ENCODE peak calls at places on chromosomes 6 and 20, in eight cellular contexts. A is CD4-positive, alpha-beta memory T cell; U is body of pancreas; I is GM23248; G is H1; H is HL-60; B is psoas muscle; L is fibroblast of lung. W is an unnamed sample.

GRCh38 chr6:136016228-136017225 is 165.0 kb downstream of the PDE7B start:
- DNase-seq in A (no peak), U (no peak), L (no peak), B (no peak), G (no peak), H (no peak), I (peak; percentile 48), W (no peak)

GRCh38 chr6:125307964-125308615 is 6.3 kb upstream of the HDDC2 start:
- DNase-seq in B (no peak), A (no peak), I (no peak), L (no peak), G (no peak), U (no peak), H (no peak), W (no peak)

GRCh38 chr20:237479-237878 is 10.4 kb downstream of the DEFB129 start:
- DNase-seq in U (no peak), A (no peak), B (no peak), L (no peak), I (peak; percentile 1), G (no peak), H (peak; percentile 82), W (no peak)

GRCh38 chr6:109456710-109457595 is 1.4 kb upstream of the MICAL1 start:
- DNase-seq in L (peak; percentile 59), U (no peak), H (no peak), B (peak; percentile 76), G (no peak), A (no peak), I (peak; percentile 94), W (no peak)

GRCh38 chr6:24431045-24431451 is 28.3 kb downstream of the MRS2 start:
- DNase-seq in B (no peak), H (peak; percentile 45), U (no peak), G (no peak), A (peak; percentile 33), L (peak; percentile 34), I (peak; percentile 65), W (peak; percentile 53)

GRCh38 chr6:145349950-145350510 is 385.3 kb downstream of the EPM2A start:
- DNase-seq in G (no peak), U (no peak), A (no peak), I (no peak), B (no peak), H (no peak), L (no peak), W (no peak)

GRCh38 chr6:24255676-24256075 is 102.2 kb downstream of the DCDC2 start:
- DNase-seq in H (no peak), B (no peak), L (no peak), U (no peak), I (no peak), A (no peak), G (no peak), W (no peak)

GRCh38 chr6:11429577-11429976 is 108.0 kb upstream of the TMEM170B start:
- DNase-seq in H (no peak), L (peak; percentile 63), U (no peak), B (no peak), A (no peak), G (no peak), I (no peak), W (no peak)

GRCh38 chr6:104705095-104705707 is 154.5 kb downstream of the HACE1 start:
- DNase-seq in A (peak; percentile 56), B (no peak), H (peak; percentile 88), L (peak; percentile 89), G (no peak), U (no peak), I (peak; percentile 57), W (no peak)

GRCh38 chr6:42929928-42930360 is 664 bp downstream of the CNPY3 start:
- DNase-seq in I (peak; percentile 87), H (peak; percentile 91), A (no peak), U (peak; percentile 33), G (no peak), L (peak; percentile 78), B (no peak), W (no peak)

GRCh38 chr6:38012573-38012972 is 193.0 kb downstream of the ZFAND3 start:
- DNase-seq in U (no peak), L (peak; percentile 59), H (peak; percentile 30), A (no peak), G (peak; percentile 48), B (no peak), I (peak; percentile 71), W (no peak)

GRCh38 chr6:55082021-55082420 is 92.3 kb upstream of the HCRTR2 start:
- DNase-seq in G (no peak), H (no peak), L (no peak), A (no peak), I (no peak), B (no peak), U (no peak), W (no peak)

GRCh38 chr6:128538763-128539162 is 18.4 kb upstream of the PTPRK start:
- DNase-seq in B (no peak), L (peak; percentile 11), A (no peak), G (no peak), H (no peak), I (peak; percentile 51), U (no peak), W (no peak)

GRCh38 chr20:25279403-25279802 is 31.5 kb downstream of the PYGB start:
- DNase-seq in L (peak; percentile 14), A (no peak), G (no peak), I (no peak), U (no peak), H (no peak), B (no peak), W (no peak)

GRCh38 chr6:170027111-170028043 is 263.5 kb downstream of the DLL1 start:
- DNase-seq in U (peak; percentile 9), L (no peak), I (peak; percentile 43), H (no peak), G (no peak), A (no peak), B (no peak), W (no peak)

GRCh38 chr20:3515379-3516175 is 44.8 kb downstream of the ATRN start:
- DNase-seq in B (no peak), I (no peak), H (no peak), U (no peak), A (no peak), L (peak; percentile 45), G (no peak), W (no peak)

GRCh38 chr20:53409177-53409576 is 184.5 kb downstream of the ZNF217 start:
- DNase-seq in H (no peak), U (no peak), A (no peak), I (peak; percentile 51), B (no peak), G (no peak), L (peak; percentile 4), W (no peak)

GRCh38 chr6:37146735-37147157 is 23.2 kb upstream of the PIM1 start:
- DNase-seq in G (no peak), H (no peak), L (no peak), U (no peak), B (no peak), I (no peak), A (no peak), W (no peak)

GRCh38 chr6:54856137-54856536 is 9.6 kb downstream of the FAM83B start:
- DNase-seq in U (no peak), B (no peak), I (no peak), A (no peak), L (no peak), G (no peak), H (no peak), W (no peak)

GRCh38 chr6:42411431-42411830 is 40.3 kb downstream of the TRERF1 start:
- DNase-seq in A (no peak), B (no peak), H (no peak), L (no peak), G (no peak), I (no peak), U (no peak), W (no peak)

GRCh38 chr6:105022416-105022815 is 65.5 kb downstream of the LIN28B start:
- DNase-seq in U (no peak), H (no peak), A (no peak), L (no peak), B (no peak), I (no peak), G (no peak), W (no peak)

GRCh38 chr20:32780278-32780677 is 18.1 kb downstream of the DNMT3B start:
- DNase-seq in A (no peak), L (no peak), H (no peak), B (no peak), U (no peak), I (no peak), G (no peak), W (no peak)
- H3K27ac ChIP-seq in A (no peak overlapping the region), L (no peak overlapping the region), H (no peak overlapping the region), B (no peak overlapping the region), U (no peak overlapping the region), I (no peak overlapping the region), G (peak overlapping the region; percentile 73), W (no peak overlapping the region)

DNA sequence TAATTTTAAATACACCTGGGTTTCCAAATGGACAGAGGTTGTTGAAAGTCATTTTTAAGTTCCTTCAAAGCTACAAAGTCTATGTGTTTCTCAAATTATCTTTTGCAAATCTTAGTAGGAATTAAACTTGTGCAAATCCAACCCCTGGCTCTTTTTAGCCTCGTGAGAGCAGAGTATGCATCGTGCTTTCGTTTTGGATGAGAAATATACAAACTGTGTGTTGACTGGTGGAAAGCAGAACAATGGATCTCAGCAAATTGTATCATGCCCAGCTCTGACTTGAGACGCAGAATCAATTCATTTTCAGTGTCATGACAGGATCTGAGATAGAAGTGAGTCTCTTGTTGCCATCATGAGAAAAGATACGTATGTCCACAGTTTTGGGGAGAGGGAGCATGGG is 542.4 kb upstream of the FLRT3 start:
- DNase-seq in U (no peak), B (no peak), G (no peak), I (no peak), A (no peak), L (peak; percentile 3), H (no peak), W (no peak)
- H3K27ac ChIP-seq in U (no peak overlapping the region), B (no peak overlapping the region), G (no peak overlapping the region), I (peak overlapping the region; percentile 75), A (no peak overlapping the region), L (no peak overlapping the region), H (no peak overlapping the region), W (no peak overlapping the region)

DNA sequence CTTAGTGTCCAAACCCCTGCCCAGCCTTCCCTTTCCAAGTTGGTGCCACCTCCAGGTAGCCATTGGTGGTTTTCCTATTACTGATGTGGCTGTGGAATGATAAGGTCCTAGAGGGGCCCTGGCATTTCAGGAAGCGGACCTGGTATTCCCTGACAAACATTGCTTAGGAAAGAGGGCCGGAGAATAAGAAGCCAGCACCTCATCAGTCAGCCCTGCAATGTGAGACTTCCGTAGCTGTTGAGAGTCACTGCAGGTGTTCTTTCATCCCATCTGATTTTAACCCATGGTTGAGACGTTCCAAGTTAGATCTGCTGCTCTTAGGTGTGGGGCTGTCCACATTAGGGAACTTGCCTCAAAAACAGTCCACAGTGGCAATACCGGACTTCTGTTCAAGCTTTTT is 14.8 kb upstream of the NPEPL1 start:
- DNase-seq in L (no peak), H (no peak), G (no peak), A (no peak), U (no peak), I (no peak), B (no peak), W (no peak)
- H3K27ac ChIP-seq in L (no peak overlapping the region), H (no peak overlapping the region), G (no peak overlapping the region), A (no peak overlapping the region), U (no peak overlapping the region), I (no peak overlapping the region), B (no peak overlapping the region), W (no peak overlapping the region)

DNA sequence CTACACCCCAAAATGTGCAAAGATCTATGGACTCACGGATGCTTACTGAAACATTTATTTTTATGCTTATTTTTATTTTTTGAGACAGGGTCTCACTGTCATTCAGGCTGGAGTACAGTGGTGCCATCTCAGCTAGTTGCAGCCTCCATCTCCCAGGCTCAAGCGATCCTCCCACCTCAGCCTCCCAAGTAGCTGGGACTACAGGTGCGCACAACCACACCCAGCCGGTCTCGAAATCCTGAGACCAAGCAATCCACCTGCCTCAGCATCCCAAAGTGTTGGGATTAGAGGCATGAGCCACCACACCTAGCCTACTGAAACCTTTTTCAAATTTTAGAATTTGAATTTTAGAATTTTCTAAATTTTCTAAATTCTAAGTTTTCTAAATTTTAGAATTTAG is 50.8 kb upstream of the IPCEF1 start:
- DNase-seq in I (no peak), U (no peak), B (no peak), L (no peak), A (no peak), G (no peak), H (no peak), W (no peak)
- H3K27ac ChIP-seq in I (no peak overlapping the region), U (no peak overlapping the region), B (no peak overlapping the region), L (no peak overlapping the region), A (no peak overlapping the region), G (no peak overlapping the region), H (no peak overlapping the region), W (no peak overlapping the region)

W was measured in CD4-positive, CD25-positive, alpha-beta regulatory T cell.